ENCODE peak calls at places on chromosome 22, in seven cellular contexts. N, X, U, J, K, D and G are unnamed samples.

GRCh38 chr22:50320671-50321325 is 6.0 kb downstream of the DENND6B start:
- DNase-seq in X (no peak), J (no peak), N (no peak), K (no peak), U (no peak), D (no peak), G (no peak)

GRCh38 chr22:42752230-42752746 is 31.6 kb upstream of the A4GALT start:
- DNase-seq in U (no peak), D (no peak), J (no peak), K (no peak), X (no peak), N (no peak), G (no peak)

GRCh38 chr22:37153901-37154300 is 4.2 kb upstream of the IL2RB start:
- DNase-seq in N (no peak), J (no peak), D (no peak), U (no peak), K (no peak), X (no peak), G (no peak)

GRCh38 chr22:23305321-23305910 is 125.1 kb downstream of the BCR start:
- DNase-seq in J (peak; percentile 53), X (peak; percentile 83), K (no peak), U (peak; percentile 66), N (no peak), D (no peak), G (peak; percentile 28)

GRCh38 chr22:25643232-25644000 is 78.9 kb downstream of the GRK3 start:
- DNase-seq in U (no peak), K (no peak), N (no peak), J (no peak), D (no peak), X (no peak), G (no peak)

GRCh38 chr22:38566726-38567504 is 3.1 kb downstream of the DMC1 start:
- DNase-seq in D (no peak), J (no peak), N (no peak), K (no peak), U (no peak), X (no peak), G (peak; percentile 40)

GRCh38 chr22:17370766-17371181 is 1.5 kb downstream of the CECR2 start:
- DNase-seq in X (no peak), J (no peak), N (no peak), K (no peak), U (no peak), D (no peak), G (no peak)

GRCh38 chr22:30427871-30428270 is 2.3 kb downstream of the MTFP1 start:
- DNase-seq in D (no peak), N (no peak), X (no peak), J (no peak), K (no peak), U (no peak), G (no peak)

GRCh38 chr22:31646186-31647019 is 15.6 kb downstream of the PISD start:
- DNase-seq in D (no peak), N (no peak), J (peak; percentile 72), K (peak; percentile 96), U (peak; percentile 97), X (peak; percentile 95), G (peak; percentile 98)

GRCh38 chr22:23315341-23315917 is 135.1 kb downstream of the BCR start:
- DNase-seq in D (no peak), J (peak; percentile 35), N (no peak), K (no peak), U (peak; percentile 68), X (peak; percentile 74), G (peak; percentile 51)

GRCh38 chr22:44583854-44584253 is 85.8 kb upstream of the RTL6 start:
- DNase-seq in D (no peak), N (no peak), J (no peak), U (no peak), X (no peak), K (no peak), G (no peak)

GRCh38 chr22:49156662-49157285 is 670.9 kb downstream of the BRD1 start:
- DNase-seq in X (no peak), U (no peak), K (no peak), J (peak; percentile 5), N (no peak), D (no peak), G (no peak)

GRCh38 chr22:32040324-32040904 is 2.6 kb upstream of the SLC5A1 start:
- DNase-seq in U (no peak), D (no peak), J (no peak), N (no peak), K (no peak), X (no peak), G (no peak)

GRCh38 chr22:17928391-17928790 is 96.0 kb downstream of the MICAL3 start:
- DNase-seq in J (no peak), U (no peak), D (no peak), X (no peak), K (no peak), N (no peak), G (no peak)

GRCh38 chr22:36644333-36644757 is 59.2 kb downstream of the CACNG2 start:
- DNase-seq in D (peak; percentile 28), K (peak; percentile 59), U (peak; percentile 95), X (peak; percentile 96), J (peak; percentile 94), N (no peak), G (peak; percentile 89)

GRCh38 chr22:50302041-50302541 is 5.4 kb downstream of the PLXNB2 start:
- DNase-seq in D (no peak), K (no peak), X (peak; percentile 29), N (no peak), U (no peak), J (peak; percentile 15), G (peak; percentile 24)

GRCh38 chr22:36653316-36653715 is 50.2 kb downstream of the CACNG2 start:
- DNase-seq in D (no peak), K (no peak), U (no peak), J (no peak), X (no peak), N (no peak), G (no peak)

GRCh38 chr22:41540006-41540315 is 4.3 kb downstream of the POLR3H start:
- DNase-seq in X (no peak), D (no peak), J (no peak), U (no peak), K (no peak), N (no peak), G (no peak)

GRCh38 chr22:41541484-41541883 is 2.8 kb downstream of the POLR3H start:
- DNase-seq in N (no peak), U (no peak), X (no peak), K (no peak), J (no peak), D (no peak), G (no peak)

GRCh38 chr22:41540365-41540764 is 3.9 kb downstream of the POLR3H start:
- DNase-seq in D (no peak), J (no peak), N (no peak), U (no peak), X (no peak), K (no peak), G (no peak)

GRCh38 chr22:41543854-41544670 is at the start of gene POLR3H:
- DNase-seq in D (peak; percentile 92), J (peak; percentile 96), K (peak; percentile 72), U (peak; percentile 94), N (peak; percentile 86), X (peak; percentile 97), G (peak; percentile 97)

GRCh38 chr22:41542224-41542623 is 2.0 kb downstream of the POLR3H start:
- DNase-seq in X (no peak), N (no peak), K (no peak), J (no peak), U (no peak), D (no peak), G (no peak)
- H3K4me3 ChIP-seq in X (no peak overlapping the region), N (no peak overlapping the region), K (peak overlapping the region; percentile 8), J (peak overlapping the region; percentile 98), U (no peak overlapping the region), D (peak overlapping the region; percentile 76), G (no peak overlapping the region)

GRCh38 chr22:33194529-33194928 is 136.3 kb upstream of the SYN3 start:
- DNase-seq in X (no peak), J (no peak), U (no peak), D (no peak), K (no peak), N (no peak), G (no peak)

GRCh38 chr22:33188316-33188715 is 130.1 kb upstream of the SYN3 start:
- DNase-seq in K (no peak), X (peak; percentile 36), N (no peak), U (peak; percentile 6), J (no peak), D (no peak), G (no peak)

GRCh38 chr22:33192156-33192555 is 134.0 kb upstream of the SYN3 start:
- DNase-seq in D (no peak), U (no peak), X (no peak), K (no peak), J (no peak), N (no peak), G (no peak)
- TF ChIP-seq CTCF in D (no peak), U (no peak), X (no peak), K (no peak), J (no peak), N (no peak), G (no peak)

DNA sequence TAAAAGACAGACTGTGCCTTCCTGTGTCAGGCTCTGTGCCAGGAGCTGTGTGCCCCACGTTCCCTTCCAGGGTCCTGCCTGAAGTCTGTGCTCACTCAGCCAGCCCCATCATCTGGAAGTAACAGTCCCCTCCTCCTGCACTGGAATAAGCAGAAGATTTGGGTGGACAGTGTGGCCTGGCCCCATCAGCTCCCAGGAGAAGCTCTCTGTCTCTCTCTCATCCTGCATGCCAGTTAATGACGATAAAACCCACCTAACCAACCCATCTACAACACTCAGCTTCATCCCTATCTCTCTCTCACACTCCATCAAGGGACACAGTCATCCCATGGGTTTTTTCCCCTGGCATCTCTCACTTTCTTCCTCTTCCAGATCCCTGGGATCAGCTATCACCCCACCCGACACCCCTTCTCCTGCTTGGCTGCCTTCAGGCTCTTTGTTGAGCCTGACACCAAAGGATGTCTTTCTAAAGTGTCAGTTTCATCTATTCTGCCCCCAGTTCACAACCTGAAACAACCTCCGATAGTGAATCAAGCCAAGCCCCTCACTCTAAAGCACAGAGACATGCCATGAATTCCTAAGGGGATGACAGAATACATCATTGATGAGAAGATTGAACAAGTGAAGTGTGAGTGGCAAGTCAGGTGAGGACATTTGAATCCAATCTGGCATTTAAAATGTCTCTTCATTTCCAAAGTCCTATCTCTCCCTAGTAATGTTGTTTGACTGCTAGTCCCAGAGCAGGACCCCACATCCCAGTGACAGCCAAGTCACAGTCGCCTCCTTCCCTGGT is 91.4 kb upstream of the TOP3B start:
- DNase-seq in X (no peak), J (no peak), U (no peak), K (no peak), D (no peak), N (no peak), G (no peak)
- H3K4me3 ChIP-seq in X (no peak overlapping the region), J (no peak overlapping the region), U (no peak overlapping the region), K (no peak overlapping the region), D (no peak overlapping the region), N (no peak overlapping the region), G (no peak overlapping the region)

GRCh38 chr22:47835726-47836125 is 1073.3 kb downstream of the TBC1D22A start:
- DNase-seq in X (peak; percentile 13), D (no peak), J (peak; percentile 95), U (peak; percentile 71), K (peak; percentile 38), N (no peak), G (peak; percentile 99)

GRCh38 chr22:47836957-47837356 is 1074.5 kb downstream of the TBC1D22A start:
- DNase-seq in U (peak; percentile 2), J (peak; percentile 80), N (no peak), K (no peak), D (no peak), X (peak; percentile 0), G (peak; percentile 71)

GRCh38 chr22:47841166-47841565 is 1078.7 kb downstream of the TBC1D22A start:
- DNase-seq in D (no peak), X (no peak), U (no peak), K (no peak), J (no peak), N (no peak), G (no peak)

GRCh38 chr22:47839586-47840245 is 1077.3 kb downstream of the TBC1D22A start:
- DNase-seq in D (no peak), N (no peak), J (no peak), U (no peak), X (no peak), K (no peak), G (peak; percentile 70)

GRCh38 chr22:47837703-47838102 is 1075.3 kb downstream of the TBC1D22A start:
- DNase-seq in K (no peak), D (no peak), X (peak; percentile 39), J (peak; percentile 54), U (peak; percentile 11), N (no peak), G (peak; percentile 24)
- TF ChIP-seq CTCF in K (no peak), D (peak; percentile 46), X (peak; percentile 37), J (peak; percentile 67), U (peak; percentile 32), N (no peak), G (peak; percentile 39)